ENCODE peak calls at places on chromosome 15, in four cellular contexts. Q is GM12878, I is HCT116, J is Panc1. S is an unnamed sample.

GRCh38 chr15:48507416-48508065 is 138.0 kb downstream of the FBN1 start:
- DNase-seq in Q (peak), I (peak), J (peak), S (no peak)

GRCh38 chr15:71440479-71441071 is 325.3 kb downstream of the THSD4 start:
- DNase-seq in Q (peak), I (peak), J (peak), S (no peak)

GRCh38 chr15:34049096-34049495 is 10.1 kb upstream of the AVEN start:
- DNase-seq in Q (no peak), I (no peak), J (no peak), S (no peak)

GRCh38 chr15:47414207-47414606 is 303.1 kb upstream of the SEMA6D start:
- DNase-seq in Q (no peak), I (no peak), J (no peak), S (no peak)

GRCh38 chr15:48230498-48230897 is 24.4 kb downstream of the SLC12A1 start:
- DNase-seq in Q (no peak), I (no peak), J (no peak), S (no peak)

GRCh38 chr15:52803543-52804306 is 13.6 kb upstream of the ONECUT1 start:
- DNase-seq in Q (no peak), I (no peak), J (no peak), S (no peak)

GRCh38 chr15:38705421-38706219 is 141.0 kb upstream of the RASGRP1 start:
- DNase-seq in Q (no peak), I (no peak), J (no peak), S (no peak)

GRCh38 chr15:56832125-56832524 is 86.3 kb upstream of the TCF12 start:
- DNase-seq in Q (no peak), I (no peak), J (no peak), S (no peak)

GRCh38 chr15:60392986-60393811 is 4.6 kb downstream of the ANXA2 start:
- DNase-seq in Q (no peak), I (peak), J (peak), S (no peak)

GRCh38 chr15:88603885-88604284 is 17.3 kb upstream of the AEN start:
- DNase-seq in Q (no peak), I (no peak), J (no peak), S (no peak)

GRCh38 chr15:35308802-35309201 is 223.7 kb upstream of the NANOGP8 start:
- DNase-seq in Q (no peak), I (no peak), J (no peak), S (no peak)

GRCh38 chr15:57797608-57798267 is 91.2 kb downstream of the POLR2M start:
- DNase-seq in Q (no peak), I (no peak), J (no peak), S (no peak)

GRCh38 chr15:45522931-45523331 is 376 bp upstream of the SLC30A4 start:
- DNase-seq in Q (no peak), I (no peak), J (peak), S (no peak)

GRCh38 chr15:40062816-40063562 is 24.0 kb upstream of the SRP14 start:
- DNase-seq in Q (no peak), I (no peak), J (no peak), S (no peak)

GRCh38 chr15:55829826-55830225 is 86.9 kb upstream of the PRTG start:
- DNase-seq in Q (peak), I (no peak), J (no peak), S (no peak)

GRCh38 chr15:62931650-62932049 is 110.9 kb upstream of the TPM1 start:
- DNase-seq in Q (no peak), I (no peak), J (no peak), S (no peak)

GRCh38 chr15:99963096-99963825 is 230.0 kb upstream of the LYSMD4 start:
- DNase-seq in Q (no peak), I (no peak), J (no peak), S (no peak)

GRCh38 chr15:38930851-38931572 is 366.4 kb upstream of the RASGRP1 start:
- DNase-seq in Q (no peak), I (no peak), J (no peak), S (no peak)

GRCh38 chr15:65339926-65340325 is 35.4 kb downstream of the RNU5B-1 start:
- DNase-seq in Q (no peak), I (no peak), J (no peak), S (no peak)

GRCh38 chr15:35019401-35020327 is 31.6 kb upstream of the ZNF770 start:
- DNase-seq in Q (no peak), I (peak), J (no peak), S (no peak)

GRCh38 chr15:91289324-91289723 is 189.3 kb downstream of the SV2B start:
- DNase-seq in Q (no peak), I (no peak), J (no peak), S (peak)

GRCh38 chr15:36407647-36408046 is 171.8 kb upstream of the CDIN1 start:
- DNase-seq in Q (no peak), I (no peak), J (no peak), S (no peak)

GRCh38 chr15:43095243-43095642 is 10.6 kb downstream of the UBR1 start:
- DNase-seq in Q (no peak), I (no peak), J (no peak), S (no peak)

GRCh38 chr15:47503884-47504283 is 213.4 kb upstream of the SEMA6D start:
- DNase-seq in Q (no peak), I (no peak), J (no peak), S (no peak)

GRCh38 chr15:48177875-48178611 is at the start of gene MYEF2:
- DNase-seq in Q (peak), I (no peak), J (no peak), S (peak)

GRCh38 chr15:29596266-29596665 is 226.0 kb downstream of the TJP1 start:
- DNase-seq in Q (no peak), I (peak), J (no peak), S (no peak)

GRCh38 chr15:94887406-94887805 is 656.0 kb downstream of the MCTP2 start:
- DNase-seq in Q (no peak), I (no peak), J (no peak), S (no peak)

GRCh38 chr15:44713006-44713966 is 2.0 kb downstream of the B2M start:
- DNase-seq in Q (no peak), I (no peak), J (no peak), S (no peak)

GRCh38 chr15:101028772-101029438 is 109.7 kb downstream of the LRRK1 start:
- DNase-seq in Q (no peak), I (no peak), J (no peak), S (no peak)

GRCh38 chr15:49530106-49530505 is 90.5 kb downstream of the FAM227B start:
- DNase-seq in Q (no peak), I (no peak), J (no peak), S (no peak)

GRCh38 chr15:60673156-60673555 is 194.2 kb upstream of the ICE2 start:
- DNase-seq in Q (no peak), I (no peak), J (no peak), S (no peak)

GRCh38 chr15:60585743-60586708 is 107.1 kb upstream of the ICE2 start:
- DNase-seq in Q (no peak), I (peak), J (peak), S (peak)

GRCh38 chr15:60375255-60375809 is 22.5 kb downstream of the ANXA2 start:
- DNase-seq in Q (no peak), I (no peak), J (no peak), S (no peak)

GRCh38 chr15:71109130-71109529 is 6.1 kb upstream of the THSD4 start:
- DNase-seq in Q (no peak), I (no peak), J (no peak), S (no peak)

GRCh38 chr15:40340740-40341400 is at the start of gene CCDC9B:
- DNase-seq in Q (no peak), I (peak), J (no peak), S (no peak)

GRCh38 chr15:89967892-89968291 is 33.2 kb upstream of the ZNF710 start:
- DNase-seq in Q (no peak), I (no peak), J (no peak), S (peak)

GRCh38 chr15:89958107-89958805 is 42.9 kb upstream of the ZNF710 start:
- DNase-seq in Q (no peak), I (no peak), J (no peak), S (no peak)

GRCh38 chr15:89964555-89964954 is 36.6 kb upstream of the ZNF710 start:
- DNase-seq in Q (no peak), I (no peak), J (no peak), S (no peak)

DNA sequence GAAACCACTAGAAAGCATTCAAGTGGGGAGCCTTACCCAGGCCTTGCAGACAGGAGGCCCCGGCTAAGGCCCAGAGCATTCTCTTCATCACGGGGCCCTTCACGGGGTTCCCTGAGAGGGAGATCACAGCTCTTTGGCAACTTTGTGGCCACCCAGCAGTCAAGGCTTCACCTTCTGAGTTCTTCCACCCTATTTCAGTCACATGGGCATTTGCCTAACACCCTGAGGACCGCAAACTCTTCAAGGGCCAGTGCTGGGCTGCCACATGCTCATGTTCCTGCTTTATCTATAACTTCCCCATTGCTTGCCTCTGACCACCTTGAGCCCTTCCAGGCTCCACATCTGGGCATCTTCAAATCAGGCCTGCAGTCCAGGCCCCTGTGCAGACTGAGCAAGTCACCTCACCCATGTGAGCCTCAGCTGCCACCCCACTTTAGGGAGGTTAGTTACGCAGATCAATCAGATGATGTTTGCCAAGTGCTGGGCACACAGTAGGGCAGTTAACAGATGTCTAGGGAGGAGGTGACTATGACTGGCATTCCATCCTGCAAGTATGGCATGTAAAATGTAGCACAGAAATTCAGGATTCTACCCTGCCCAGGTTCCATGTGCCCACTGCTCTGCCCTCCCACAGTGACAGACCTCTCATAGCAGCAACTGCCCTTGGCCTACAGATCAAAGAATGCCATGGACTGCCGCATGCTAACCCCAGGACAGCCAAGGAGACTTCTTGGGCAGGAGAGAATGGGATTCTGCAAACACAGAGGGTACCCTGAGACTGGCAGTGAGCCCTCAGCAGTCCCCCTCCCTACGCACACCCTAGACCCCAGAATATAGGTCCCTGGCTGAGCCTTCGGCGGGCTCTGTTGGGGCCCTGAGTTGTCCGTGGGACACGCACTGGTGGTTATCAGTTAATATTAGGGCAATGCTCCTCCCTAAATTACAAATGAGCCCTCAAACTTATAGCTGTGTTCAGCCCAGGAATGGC is 37.5 kb upstream of the ZNF710 start:
- DNase-seq in Q (no peak), I (no peak), J (no peak), S (peak)
- TF ChIP-seq REST in Q (no peak), I (no peak), J (no peak), S (no peak)

DNA sequence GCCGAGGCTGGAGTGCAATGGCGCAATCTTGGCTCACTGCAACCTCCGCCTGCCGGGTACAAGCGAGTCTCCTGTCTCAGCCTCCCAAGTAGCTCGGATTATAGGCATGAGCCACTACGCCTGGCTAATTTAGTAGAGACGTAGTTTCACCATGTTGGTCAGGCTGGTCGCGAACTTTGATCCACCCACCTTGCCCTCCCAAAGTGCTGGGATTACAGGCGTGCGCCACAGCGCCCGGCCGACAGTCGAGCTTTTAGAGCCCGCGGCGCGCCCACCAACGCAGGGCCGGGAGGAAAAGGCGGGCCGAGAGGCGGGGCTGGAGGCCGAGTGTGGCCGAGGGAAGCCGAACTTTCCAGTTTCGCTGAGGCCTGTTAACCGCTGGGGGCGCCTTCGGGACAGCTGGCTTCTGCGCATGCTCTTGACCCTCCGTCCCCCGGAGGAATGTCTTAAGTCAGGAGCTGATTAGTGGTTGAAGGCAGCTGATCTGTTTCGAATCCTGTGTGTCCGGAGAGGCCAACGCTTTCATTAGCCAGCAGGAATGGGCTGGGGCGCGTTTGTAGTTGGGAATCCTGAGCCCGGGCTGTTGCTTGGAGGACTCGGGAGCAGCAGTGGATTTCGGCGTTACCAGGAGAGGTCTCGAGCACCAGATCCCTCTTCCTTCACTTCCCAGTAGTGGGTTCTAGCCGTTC is 10.0 kb downstream of the RPLP1 start:
- DNase-seq in Q (peak), I (peak), J (peak), S (peak)
- TF ChIP-seq POLR2AphosphoS5 in Q (peak), I (peak), J (peak), S (peak)

DNA sequence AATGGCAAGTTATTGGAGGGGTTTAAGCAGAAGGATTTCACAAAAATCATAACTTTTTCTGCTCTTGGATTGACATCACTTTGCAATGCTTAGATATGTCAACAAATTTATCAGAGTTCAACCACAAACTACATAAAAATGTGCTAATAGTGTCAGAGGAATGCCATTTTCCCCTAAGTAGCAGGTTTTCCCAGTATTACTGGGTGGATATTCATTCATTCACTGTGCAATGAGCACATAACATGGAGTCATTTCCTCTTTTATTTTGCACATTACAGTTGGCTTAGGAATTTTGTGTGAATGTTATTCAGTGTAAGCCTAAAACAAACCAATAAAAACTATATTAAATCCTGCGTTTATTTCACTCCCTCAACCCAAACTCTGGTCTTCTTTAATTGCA is 537.3 kb upstream of the MCTP2 start:
- DNase-seq in Q (no peak), I (no peak), J (no peak), S (no peak)
- TF ChIP-seq REST in Q (no peak), I (no peak), J (no peak), S (no peak)

GRCh38 chr15:92845109-92845508 is 55.0 kb upstream of the CHD2 start:
- DNase-seq in Q (peak), I (no peak), J (no peak), S (peak)
- TF ChIP-seq POLR2AphosphoS5 in Q (no peak), I (no peak), J (no peak), S (no peak)

GRCh38 chr15:98727115-98728040 is 79.0 kb downstream of the IGF1R start:
- DNase-seq in Q (no peak), I (peak), J (peak), S (no peak)
- TF ChIP-seq REST in Q (no peak), I (no peak), J (no peak), S (no peak)

GRCh38 chr15:41510728-41511127 is 2.9 kb downstream of the LTK start:
- DNase-seq in Q (no peak), I (no peak), J (no peak), S (no peak)

GRCh38 chr15:41511331-41512077 is 2.1 kb downstream of the LTK start:
- DNase-seq in Q (no peak), I (no peak), J (no peak), S (no peak)

GRCh38 chr15:41512078-41512394 is 1.6 kb downstream of the LTK start:
- DNase-seq in Q (no peak), I (no peak), J (no peak), S (no peak)

GRCh38 chr15:41512512-41513281 is 930 bp downstream of the LTK start:
- DNase-seq in Q (no peak), I (no peak), J (no peak), S (no peak)

GRCh38 chr15:41513282-41514227 is at the start of gene LTK:
- DNase-seq in Q (no peak), I (peak), J (no peak), S (no peak)
- TF ChIP-seq POLR2AphosphoS5 in Q (no peak), I (peak), J (no peak), S (no peak)

DNA sequence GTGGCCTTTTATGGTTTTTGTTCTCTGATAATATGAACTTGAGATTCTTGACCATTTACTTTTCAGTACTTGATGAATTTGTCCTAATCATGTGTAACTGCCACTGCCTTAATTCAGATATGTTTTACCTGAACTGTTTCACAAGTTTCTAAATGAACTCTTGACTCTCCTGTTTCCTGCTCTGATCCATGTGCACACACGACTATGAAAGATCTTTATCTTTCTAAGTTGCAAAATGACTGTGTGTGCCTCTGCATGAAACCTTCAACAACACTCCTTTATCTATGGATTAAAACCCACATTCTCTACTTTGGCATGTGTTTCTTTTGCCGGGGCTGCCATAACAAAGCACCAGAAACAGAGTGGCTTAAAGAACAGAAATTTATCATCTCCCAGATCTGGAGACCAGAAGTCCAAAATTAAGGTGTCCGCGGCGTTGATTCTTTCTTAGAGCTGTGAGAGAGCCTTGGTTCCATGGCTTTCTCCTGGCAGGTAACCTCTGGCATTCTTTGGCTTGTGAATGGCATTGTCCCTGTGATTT is 275.0 kb downstream of the ADAMTSL3 start:
- DNase-seq in Q (no peak), I (no peak), J (no peak), S (no peak)
- TF ChIP-seq REST in Q (no peak), I (no peak), J (no peak), S (no peak)

DNA sequence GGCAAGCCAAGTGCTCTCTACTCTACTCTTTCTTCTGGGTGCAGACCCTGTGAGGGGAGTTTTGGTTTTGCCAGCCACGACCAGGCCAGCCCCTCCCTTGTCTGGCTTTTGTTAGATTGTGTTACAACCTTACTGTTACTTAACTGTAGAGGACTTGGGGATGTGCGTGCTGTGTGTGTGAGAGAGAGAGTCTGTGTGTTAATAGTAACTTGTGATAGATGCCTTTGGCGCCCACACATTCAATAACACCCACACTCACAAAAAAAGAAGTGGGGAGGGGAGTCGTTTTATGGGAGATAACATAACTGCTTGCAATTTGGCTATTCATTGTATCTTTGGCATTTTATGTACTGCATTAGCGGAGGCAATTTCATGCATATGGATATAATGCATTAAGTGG is 158.7 kb upstream of the SMAD3 start:
- DNase-seq in Q (no peak), I (no peak), J (no peak), S (no peak)
- TF ChIP-seq POLR2AphosphoS5 in Q (no peak), I (no peak), J (no peak), S (no peak)

DNA sequence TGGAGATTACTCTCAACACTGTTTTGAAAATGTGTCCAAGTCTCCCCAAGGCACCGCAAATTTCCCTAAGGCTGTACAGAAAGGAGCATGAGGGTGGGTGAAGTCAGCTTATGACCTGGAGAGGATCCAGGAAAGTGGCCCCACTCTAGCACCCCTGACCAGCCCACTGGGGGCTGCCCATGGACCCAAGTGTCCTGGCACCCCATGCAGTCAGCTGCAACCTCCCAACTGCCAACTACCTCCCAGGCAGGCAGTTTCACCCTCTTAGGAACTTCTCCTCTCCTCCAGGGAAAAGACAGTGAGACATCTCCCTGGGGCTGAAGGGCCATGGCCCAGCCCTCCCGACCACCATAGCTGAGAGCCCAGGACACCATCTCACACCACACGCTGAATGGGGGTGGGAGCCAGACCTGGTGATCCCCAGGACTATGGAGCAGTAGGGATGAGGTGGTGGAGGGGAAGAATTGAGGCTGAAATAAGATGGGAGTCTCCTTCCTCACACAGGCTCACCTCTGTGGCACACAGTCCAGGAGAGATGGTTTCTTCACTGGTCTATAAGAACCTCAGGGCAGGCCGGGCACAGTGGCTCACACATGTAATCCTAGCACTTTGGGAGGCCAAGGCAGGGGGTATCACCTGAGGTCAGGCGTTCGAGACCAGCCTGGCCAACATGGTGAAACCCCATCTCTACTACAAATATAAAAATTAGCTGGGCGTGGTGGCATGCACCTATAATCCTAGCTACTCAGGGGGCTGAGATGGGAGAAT is 104.4 kb downstream of the DAPK2 start:
- DNase-seq in Q (no peak), I (no peak), J (no peak), S (no peak)
- TF ChIP-seq REST in Q (no peak), I (no peak), J (no peak), S (no peak)